ENCODE peak calls at places on chromosomes 7 and 10, in six cellular contexts. B is fibroblast of the aortic adventitia; Q is fibroblast of lung; L is activated CD8-positive, alpha-beta memory T cell treated with anti-CD3 and anti-CD28 coated beads, Interleukin-2, amount 50 U/mL, for 48 hours; Z is natural killer cell; S is fibroblast of pulmonary artery. U is an unnamed sample.

GRCh38 chr10:122375761-122376160 is 1.3 kb downstream of the PLEKHA1 start:
- DNase-seq in B (no peak), Q (no peak), L (no peak), Z (no peak), S (no peak), U (no peak)

GRCh38 chr10:110612073-110612472 is 32.1 kb upstream of the RBM20 start:
- DNase-seq in B (no peak), Q (no peak), L (no peak), Z (no peak), S (no peak), U (no peak)

GRCh38 chr7:79412438-79412837 is 41.0 kb downstream of the MAGI2 start:
- DNase-seq in B (no peak), Q (no peak), L (no peak), Z (no peak), S (no peak), U (no peak)

GRCh38 chr7:96329189-96329588 is 7.3 kb upstream of the SLC25A13 start:
- DNase-seq in B (no peak), Q (no peak), L (no peak), Z (no peak), S (no peak), U (no peak)

GRCh38 chr7:75971309-75971960 is 23.0 kb downstream of the TMEM120A start:
- DNase-seq in B (no peak), Q (no peak), L (no peak), Z (no peak), S (no peak), U (no peak)

GRCh38 chr7:5635461-5636445 is 145.7 kb downstream of the RNF216 start:
- DNase-seq in B (peak; percentile 44), Q (no peak), L (no peak), Z (no peak), S (no peak), U (no peak)

GRCh38 chr10:31578181-31578852 is 259.3 kb downstream of the ZEB1 start:
- DNase-seq in B (no peak), Q (no peak), L (no peak), Z (no peak), S (no peak), U (no peak)

GRCh38 chr7:26593405-26593804 is 271.0 kb downstream of the SKAP2 start:
- DNase-seq in B (no peak), Q (no peak), L (no peak), Z (no peak), S (no peak), U (no peak)

GRCh38 chr7:151129882-151130591 is 37.5 kb downstream of the GBX1 start:
- DNase-seq in B (no peak), Q (no peak), L (no peak), Z (no peak), S (no peak), U (no peak)

GRCh38 chr7:75732016-75732521 is 6.7 kb downstream of the HIP1 start:
- DNase-seq in B (no peak), Q (no peak), L (no peak), Z (no peak), S (no peak), U (no peak)

GRCh38 chr10:97571622-97572021 is 957 bp upstream of the ANKRD2 start:
- DNase-seq in B (no peak), Q (no peak), L (no peak), Z (no peak), S (no peak), U (no peak)

GRCh38 chr7:5526190-5527037 is 102.8 kb upstream of the TNRC18 start:
- DNase-seq in B (peak; percentile 56), Q (peak; percentile 63), L (peak; percentile 82), Z (no peak), S (peak; percentile 55), U (peak; percentile 68)

U was measured in ecto neural progenitor cell.